ENCODE peak calls at places on chromosome 16, in seven cellular contexts. Z is cardiac muscle cell; N is A549; B is psoas muscle; K is CD8-positive, alpha-beta memory T cell; R is left ventricle myocardium inferior; C is kidney. I is an unnamed sample.

GRCh38 chr16:66924527-66925321 is 611 bp downstream of the RRAD start:
- DNase-seq in Z (no peak), N (peak), B (peak), K (peak), R (peak), C (no peak), I (peak)

GRCh38 chr16:10896165-10896564 is 19.2 kb downstream of the CIITA start:
- DNase-seq in Z (no peak), N (no peak), B (no peak), K (no peak), R (no peak), C (no peak), I (no peak)

GRCh38 chr16:27549607-27549856 is 181 bp downstream of the GTF3C1 start:
- DNase-seq in Z (no peak), N (no peak), B (no peak), K (no peak), R (no peak), C (no peak), I (no peak)

GRCh38 chr16:89047331-89048086 is 46.1 kb upstream of the ACSF3 start:
- DNase-seq in Z (no peak), N (no peak), B (peak), K (no peak), R (no peak), C (peak), I (no peak)

GRCh38 chr16:56518435-56518834 is 1.4 kb downstream of the BBS2 start:
- DNase-seq in Z (no peak), N (no peak), B (no peak), K (no peak), R (no peak), C (no peak), I (no peak)

GRCh38 chr16:13138528-13138927 is 237.1 kb downstream of the SHISA9 start:
- DNase-seq in Z (no peak), N (no peak), B (no peak), K (no peak), R (no peak), C (no peak), I (no peak)

GRCh38 chr16:74923766-74924460 is 61.0 kb downstream of the WDR59 start:
- DNase-seq in Z (peak), N (no peak), B (no peak), K (no peak), R (no peak), C (no peak), I (no peak)

GRCh38 chr16:85812031-85812807 is 12.7 kb downstream of the COX4I1 start:
- DNase-seq in Z (no peak), N (no peak), B (no peak), K (no peak), R (no peak), C (peak), I (no peak)

GRCh38 chr16:29315916-29316517 is 90.5 kb downstream of the NPIPB11 start:
- DNase-seq in Z (no peak), N (no peak), B (no peak), K (no peak), R (no peak), C (no peak), I (no peak)

GRCh38 chr16:66274335-66275110 is 92.0 kb upstream of the CDH5 start:
- DNase-seq in Z (peak), N (peak), B (no peak), K (no peak), R (no peak), C (no peak), I (no peak)

GRCh38 chr16:2905988-2906387 is 5.7 kb upstream of the FLYWCH1 start:
- DNase-seq in Z (no peak), N (no peak), B (no peak), K (no peak), R (no peak), C (no peak), I (no peak)

GRCh38 chr16:49635009-49635350 is 220.9 kb downstream of the ZNF423 start:
- DNase-seq in Z (no peak), N (no peak), B (no peak), K (no peak), R (no peak), C (no peak), I (no peak)

GRCh38 chr16:3458278-3458851 is 14.9 kb downstream of the NAA60 start:
- DNase-seq in Z (peak), N (no peak), B (peak), K (peak), R (no peak), C (peak), I (peak)

GRCh38 chr16:49644143-49644460 is 211.8 kb downstream of the ZNF423 start:
- DNase-seq in Z (peak), N (no peak), B (no peak), K (no peak), R (no peak), C (no peak), I (no peak)

GRCh38 chr16:50602531-50603205 is 54.5 kb downstream of the NKD1 start:
- DNase-seq in Z (no peak), N (no peak), B (no peak), K (peak), R (no peak), C (no peak), I (no peak)

GRCh38 chr16:79137528-79137927 is 463.0 kb downstream of the MAF start:
- DNase-seq in Z (no peak), N (no peak), B (no peak), K (no peak), R (no peak), C (no peak), I (no peak)

GRCh38 chr16:48123104-48123788 is 32.5 kb downstream of the ABCC12 start:
- DNase-seq in Z (peak), N (peak), B (no peak), K (no peak), R (no peak), C (no peak), I (no peak)

GRCh38 chr16:78096386-78096785 is 3.1 kb upstream of the WWOX start:
- DNase-seq in Z (no peak), N (no peak), B (no peak), K (no peak), R (no peak), C (no peak), I (no peak)

GRCh38 chr16:23420011-23420410 is 33.0 kb downstream of the COG7 start:
- DNase-seq in Z (peak), N (no peak), B (no peak), K (no peak), R (no peak), C (no peak), I (no peak)

GRCh38 chr16:81582655-81583441 is 138.2 kb downstream of the CMIP start:
- DNase-seq in Z (peak), N (no peak), B (no peak), K (no peak), R (no peak), C (peak), I (peak)

GRCh38 chr16:31063843-31064611 is 10.0 kb downstream of the ZNF668 start:
- DNase-seq in Z (no peak), N (no peak), B (peak), K (no peak), R (no peak), C (peak), I (peak)

GRCh38 chr16:79298476-79299153 is 301.9 kb downstream of the MAF start:
- DNase-seq in Z (no peak), N (no peak), B (no peak), K (no peak), R (no peak), C (no peak), I (no peak)

GRCh38 chr16:12749076-12749475 is 54.6 kb downstream of the CPPED1 start:
- DNase-seq in Z (no peak), N (no peak), B (no peak), K (no peak), R (no peak), C (no peak), I (no peak)

GRCh38 chr16:30054959-30055553 is 10.5 kb upstream of the ALDOA start:
- DNase-seq in Z (no peak), N (peak), B (no peak), K (peak), R (no peak), C (no peak), I (no peak)

GRCh38 chr16:29784901-29785500 is 5.5 kb upstream of the KIF22 start:
- DNase-seq in Z (peak), N (no peak), B (peak), K (peak), R (peak), C (peak), I (peak)

GRCh38 chr16:58114827-58115825 is 14.1 kb downstream of the CFAP20 start:
- DNase-seq in Z (peak), N (no peak), B (no peak), K (no peak), R (no peak), C (no peak), I (no peak)
- H3K27ac ChIP-seq in Z (no peak), N (no peak), B (peak), K (no peak), R (peak), C (peak), I (no peak)

GRCh38 chr16:17266606-17267313 is 204.0 kb downstream of the XYLT1 start:
- DNase-seq in Z (no peak), N (no peak), B (peak), K (no peak), R (no peak), C (no peak), I (no peak)
- H3K27ac ChIP-seq in Z (no peak), N (no peak), B (no peak), K (no peak), R (no peak), C (no peak), I (no peak)

GRCh38 chr16:457732-458400 is 32.4 kb downstream of the RAB11FIP3 start:
- DNase-seq in Z (peak), N (no peak), B (no peak), K (no peak), R (no peak), C (no peak), I (no peak)
- H3K27ac ChIP-seq in Z (peak), N (peak), B (peak), K (no peak), R (peak), C (peak), I (peak)

GRCh38 chr16:53509906-53510703 is 7.1 kb upstream of the AKTIP start:
- DNase-seq in Z (peak), N (peak), B (peak), K (peak), R (peak), C (peak), I (peak)
- H3K27ac ChIP-seq in Z (no peak), N (no peak), B (peak), K (no peak), R (peak), C (peak), I (no peak)